ENCODE peak calls at places on chromosomes 1 and 21, in seven cellular contexts. I is IMR-90, O is fibroblast of lung, B is mammary epithelial cell, J is GM23248, N is HepG2, T is endothelial cell of umbilical vein. M is an unnamed sample.

GRCh38 chr1:41955461-41956159 is 36.9 kb upstream of the HIVEP3 start:
- DNase-seq in I (peak; percentile 86), T (peak; percentile 84), O (peak; percentile 95), B (peak; percentile 99), J (peak; percentile 94), N (no peak), M (peak; percentile 67)

GRCh38 chr1:169364948-169365347 is 2.6 kb downstream of the NME7 start:
- DNase-seq in B (peak; percentile 96), T (no peak), N (no peak), I (no peak), J (peak; percentile 16), O (peak; percentile 25), M (no peak)

GRCh38 chr1:29762635-29763034 is 526.3 kb downstream of the PTPRU start:
- DNase-seq in J (no peak), O (no peak), N (no peak), T (no peak), I (no peak), B (no peak), M (no peak)

GRCh38 chr1:171226757-171227370 is 21.4 kb upstream of the FMO1 start:
- DNase-seq in I (peak; percentile 80), O (peak; percentile 69), N (peak; percentile 45), T (peak; percentile 57), J (peak; percentile 79), B (peak; percentile 55), M (peak; percentile 45)

GRCh38 chr1:84254703-84255238 is 46.7 kb upstream of the SAMD13 start:
- DNase-seq in N (no peak), I (no peak), T (no peak), O (no peak), B (no peak), J (no peak), M (no peak)

GRCh38 chr1:161772397-161772796 is 6.3 kb downstream of the ATF6 start:
- DNase-seq in J (no peak), N (no peak), O (no peak), T (peak; percentile 73), B (no peak), I (no peak), M (no peak)

GRCh38 chr21:21415741-21416140 is 417.5 kb downstream of the NCAM2 start:
- DNase-seq in O (peak; percentile 56), T (no peak), B (no peak), N (no peak), I (no peak), J (no peak), M (no peak)

GRCh38 chr1:43552813-43553212 is 22.1 kb downstream of the PTPRF start:
- DNase-seq in N (no peak), B (no peak), O (peak; percentile 68), T (no peak), J (peak; percentile 31), I (peak; percentile 47), M (no peak)

GRCh38 chr1:84782311-84782771 is 92.1 kb upstream of the SSX2IP start:
- DNase-seq in B (no peak), I (peak; percentile 17), T (peak; percentile 48), O (peak; percentile 56), J (peak; percentile 70), N (peak; percentile 51), M (peak; percentile 60)

GRCh38 chr1:114155756-114156155 is 2.1 kb upstream of the SYT6 start:
- DNase-seq in T (no peak), B (no peak), J (no peak), I (no peak), O (no peak), N (no peak), M (no peak)

GRCh38 chr1:2311184-2312032 is 79.9 kb downstream of the MORN1 start:
- DNase-seq in O (peak; percentile 57), J (peak; percentile 79), I (peak; percentile 58), N (peak; percentile 73), B (peak; percentile 12), T (peak; percentile 43), M (no peak)

GRCh38 chr21:33231526-33231925 is 1.8 kb downstream of the IFNAR2 start:
- DNase-seq in B (no peak), T (no peak), J (no peak), O (no peak), N (no peak), I (no peak), M (no peak)

GRCh38 chr1:66788231-66788939 is 12.7 kb downstream of the INSL5 start:
- DNase-seq in J (no peak), T (no peak), O (no peak), N (no peak), I (no peak), B (peak; percentile 79), M (no peak)

GRCh38 chr1:2322065-2322571 is 69.2 kb downstream of the MORN1 start:
- DNase-seq in O (peak; percentile 92), I (peak; percentile 80), J (peak; percentile 97), N (peak; percentile 34), B (no peak), T (peak; percentile 88), M (no peak)

GRCh38 chr1:51792864-51793263 is 85.7 kb downstream of the NRDC start:
- DNase-seq in O (peak; percentile 65), T (peak; percentile 24), J (peak; percentile 84), I (peak; percentile 88), N (no peak), B (peak; percentile 44), M (no peak)

GRCh38 chr21:30831194-30831765 is 1.7 kb upstream of the KRTAP7-1 start:
- DNase-seq in I (no peak), B (peak; percentile 30), T (no peak), O (no peak), N (peak; percentile 2), J (peak; percentile 0), M (peak; percentile 40)

GRCh38 chr1:47687618-47687940 is 249.7 kb downstream of the FOXD2 start:
- DNase-seq in N (no peak), O (no peak), B (no peak), I (no peak), J (no peak), T (no peak), M (no peak)

GRCh38 chr1:41493117-41493536 is 8.6 kb upstream of the EDN2 start:
- DNase-seq in N (no peak), T (peak; percentile 25), I (peak; percentile 95), O (peak; percentile 94), B (peak; percentile 96), J (peak; percentile 94), M (no peak)

GRCh38 chr1:62687421-62687902 is 724 bp downstream of the DOCK7 start:
- DNase-seq in N (peak; percentile 65), B (peak; percentile 41), J (peak; percentile 66), I (peak; percentile 43), O (peak; percentile 45), T (peak; percentile 54), M (peak; percentile 60)

GRCh38 chr21:41659791-41660560 is 106.9 kb downstream of the RIPK4 start:
- DNase-seq in T (no peak), I (peak; percentile 24), B (no peak), O (peak; percentile 27), J (peak; percentile 53), N (peak; percentile 29), M (peak; percentile 36)

GRCh38 chr1:157069596-157069995 is 24.1 kb upstream of the ARHGEF11 start:
- DNase-seq in O (no peak), N (no peak), B (no peak), I (no peak), T (no peak), J (no peak), M (no peak)
- H3K4me2 ChIP-seq in O (no peak overlapping the region), N (no peak overlapping the region), B (no peak overlapping the region), I (no peak overlapping the region), T (no peak overlapping the region), J (no peak overlapping the region), M (no peak overlapping the region)

GRCh38 chr1:16199157-16199501 is 13.3 kb downstream of the ARHGEF19 start:
- DNase-seq in B (no peak), T (no peak), O (no peak), I (no peak), N (no peak), J (no peak), M (no peak)
- H3K4me2 ChIP-seq in B (no peak overlapping the region), T (no peak overlapping the region), O (no peak overlapping the region), I (no peak overlapping the region), N (no peak overlapping the region), J (no peak overlapping the region), M (no peak overlapping the region)

GRCh38 chr1:198167436-198167934 is 10.7 kb downstream of the NEK7 start:
- DNase-seq in T (peak; percentile 70), O (peak; percentile 73), I (peak; percentile 51), J (peak; percentile 70), B (peak; percentile 71), N (no peak), M (no peak)

GRCh38 chr1:198165927-198166647 is 9.3 kb downstream of the NEK7 start:
- DNase-seq in I (no peak), O (no peak), J (no peak), N (no peak), T (no peak), B (no peak), M (peak; percentile 39)

GRCh38 chr1:198169704-198170103 is 12.9 kb downstream of the NEK7 start:
- DNase-seq in B (peak; percentile 97), N (no peak), J (no peak), T (peak; percentile 92), O (peak; percentile 30), I (no peak), M (no peak)

GRCh38 chr1:198168180-198168579 is 11.4 kb downstream of the NEK7 start:
- DNase-seq in I (peak; percentile 75), N (no peak), J (peak; percentile 52), O (peak; percentile 90), T (no peak), B (peak; percentile 56), M (no peak)

DNA sequence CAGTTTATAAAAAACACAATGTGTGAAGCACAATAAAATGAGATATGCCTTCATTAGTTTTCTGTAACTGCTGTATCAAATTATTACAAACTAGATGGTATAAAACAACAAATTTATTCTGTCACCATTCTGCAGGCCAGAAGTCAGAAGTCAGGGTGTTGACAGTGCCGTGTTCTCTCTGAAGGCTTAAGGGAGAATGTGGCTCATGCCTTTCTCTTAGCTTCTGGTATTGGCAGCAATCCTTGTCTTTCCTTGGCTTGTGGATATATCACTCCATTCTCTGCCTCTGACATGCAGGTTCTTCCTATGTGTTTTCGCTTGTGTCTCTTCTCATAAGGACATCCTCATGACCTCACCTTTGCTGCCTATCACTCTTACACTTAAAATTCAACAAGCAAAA is 10.1 kb downstream of the NEK7 start:
- DNase-seq in N (no peak), I (no peak), B (no peak), J (no peak), O (no peak), T (no peak), M (no peak)
- H3K4me2 ChIP-seq in N (no peak overlapping the region), I (no peak overlapping the region), B (no peak overlapping the region), J (peak overlapping the region; percentile 27), O (no peak overlapping the region), T (no peak overlapping the region), M (peak overlapping the region; percentile 3)

GRCh38 chr1:192654120-192654519 is 18.2 kb downstream of the RGS13 start:
- DNase-seq in J (no peak), I (no peak), O (no peak), B (no peak), N (no peak), T (no peak), M (no peak)

GRCh38 chr1:192654607-192655389 is 18.9 kb downstream of the RGS13 start:
- DNase-seq in O (peak; percentile 70), N (no peak), B (peak; percentile 21), I (peak; percentile 85), J (peak; percentile 91), T (peak; percentile 30), M (no peak)

GRCh38 chr1:192657760-192658159 is 21.8 kb downstream of the RGS13 start:
- DNase-seq in J (no peak), B (no peak), N (no peak), O (no peak), I (no peak), T (no peak), M (no peak)

DNA sequence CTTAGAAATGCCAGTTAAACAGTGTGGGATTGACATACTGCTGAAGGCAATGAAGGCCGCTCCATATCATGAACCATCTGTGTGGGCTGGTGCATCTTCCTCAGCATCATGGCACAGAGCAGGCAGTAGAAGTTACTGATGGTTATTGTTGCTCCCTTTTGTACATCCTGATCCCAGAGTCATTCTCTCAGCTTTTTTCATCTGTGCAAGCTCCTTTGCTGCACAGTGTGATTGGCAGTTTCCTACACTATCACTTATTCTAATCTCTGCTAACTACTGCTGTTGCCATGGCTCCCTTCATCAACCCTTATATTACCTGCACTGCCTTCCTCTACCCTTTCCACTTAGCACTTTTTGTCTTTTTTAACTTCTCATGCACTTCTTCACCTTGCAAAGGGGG is 16.2 kb downstream of the RGS13 start:
- DNase-seq in N (no peak), J (no peak), O (no peak), T (no peak), B (no peak), I (no peak), M (no peak)
- H3K4me2 ChIP-seq in N (no peak overlapping the region), J (no peak overlapping the region), O (no peak overlapping the region), T (no peak overlapping the region), B (no peak overlapping the region), I (no peak overlapping the region), M (no peak overlapping the region)